ENCODE peak calls at places on chromosomes 5 and 9, in nine cellular contexts. One of them, this sample, is unnamed.

GRCh38 chr5:122611401-122611800 is 163.5 kb upstream of the SNX2 start:
- DNase-seq in cardiac muscle cell: no peak
- DNase-seq in neural progenitor cell: no peak
- DNase-seq in prostate gland: no peak
- DNase-seq in HCT116: no peak
- DNase-seq in mucosa of descending colon: no peak
- DNase-seq in astrocyte: no peak
- DNase-seq in brain microvascular endothelial cell: no peak
- DNase-seq in left ventricle myocardium inferior: no peak
- DNase-seq in this sample: no peak

GRCh38 chr5:178336889-178337785 is 104.5 kb upstream of the PHYKPL start:
- DNase-seq in prostate gland: no peak
- DNase-seq in astrocyte: no peak
- DNase-seq in brain microvascular endothelial cell: no peak
- DNase-seq in cardiac muscle cell: no peak
- DNase-seq in left ventricle myocardium inferior: no peak
- DNase-seq in HCT116: no peak
- DNase-seq in mucosa of descending colon: no peak
- DNase-seq in neural progenitor cell: peak; percentile 40
- DNase-seq in this sample: no peak

GRCh38 chr9:124752967-124753366 is 18.1 kb downstream of the NR6A1 start:
- DNase-seq in cardiac muscle cell: no peak
- DNase-seq in left ventricle myocardium inferior: no peak
- DNase-seq in mucosa of descending colon: no peak
- DNase-seq in astrocyte: peak; percentile 84
- DNase-seq in HCT116: no peak
- DNase-seq in prostate gland: no peak
- DNase-seq in neural progenitor cell: no peak
- DNase-seq in brain microvascular endothelial cell: no peak
- DNase-seq in this sample: no peak

GRCh38 chr5:31470608-31471007 is 61.3 kb downstream of the DROSHA start:
- DNase-seq in HCT116: no peak
- DNase-seq in neural progenitor cell: no peak
- DNase-seq in mucosa of descending colon: peak; percentile 19
- DNase-seq in astrocyte: peak; percentile 56
- DNase-seq in prostate gland: no peak
- DNase-seq in cardiac muscle cell: peak; percentile 53
- DNase-seq in left ventricle myocardium inferior: peak; percentile 66
- DNase-seq in brain microvascular endothelial cell: peak; percentile 65
- DNase-seq in this sample: peak; percentile 47

GRCh38 chr9:24464321-24464951 is 81.3 kb downstream of the IZUMO3 start:
- DNase-seq in neural progenitor cell: no peak
- DNase-seq in brain microvascular endothelial cell: peak; percentile 4
- DNase-seq in prostate gland: no peak
- DNase-seq in left ventricle myocardium inferior: no peak
- DNase-seq in mucosa of descending colon: no peak
- DNase-seq in astrocyte: peak; percentile 59
- DNase-seq in HCT116: no peak
- DNase-seq in cardiac muscle cell: peak; percentile 33
- DNase-seq in this sample: no peak

GRCh38 chr9:121388140-121388925 is 18.3 kb upstream of the STOM start:
- DNase-seq in cardiac muscle cell: no peak
- DNase-seq in brain microvascular endothelial cell: peak; percentile 19
- DNase-seq in left ventricle myocardium inferior: no peak
- DNase-seq in HCT116: no peak
- DNase-seq in mucosa of descending colon: no peak
- DNase-seq in prostate gland: no peak
- DNase-seq in neural progenitor cell: no peak
- DNase-seq in astrocyte: peak; percentile 26
- DNase-seq in this sample: no peak

GRCh38 chr5:35926389-35927051 is 11.9 kb downstream of the CAPSL start:
- DNase-seq in astrocyte: peak; percentile 8
- DNase-seq in cardiac muscle cell: peak; percentile 63
- DNase-seq in left ventricle myocardium inferior: no peak
- DNase-seq in neural progenitor cell: peak; percentile 76
- DNase-seq in brain microvascular endothelial cell: peak; percentile 47
- DNase-seq in mucosa of descending colon: peak; percentile 77
- DNase-seq in HCT116: peak; percentile 28
- DNase-seq in prostate gland: peak; percentile 42
- DNase-seq in this sample: peak; percentile 32

GRCh38 chr9:114371986-114372917 is 15.5 kb downstream of the AKNA start:
- DNase-seq in prostate gland: no peak
- DNase-seq in left ventricle myocardium inferior: no peak
- DNase-seq in cardiac muscle cell: peak; percentile 72
- DNase-seq in astrocyte: peak; percentile 20
- DNase-seq in brain microvascular endothelial cell: no peak
- DNase-seq in HCT116: no peak
- DNase-seq in neural progenitor cell: no peak
- DNase-seq in mucosa of descending colon: no peak
- DNase-seq in this sample: no peak

GRCh38 chr5:68409259-68409658 is 193.7 kb downstream of the PIK3R1 start:
- DNase-seq in brain microvascular endothelial cell: peak; percentile 49
- DNase-seq in prostate gland: no peak
- DNase-seq in left ventricle myocardium inferior: no peak
- DNase-seq in astrocyte: peak; percentile 82
- DNase-seq in neural progenitor cell: no peak
- DNase-seq in cardiac muscle cell: no peak
- DNase-seq in HCT116: no peak
- DNase-seq in mucosa of descending colon: no peak
- DNase-seq in this sample: peak; percentile 56

GRCh38 chr5:36444582-36444999 is 142.9 kb upstream of the RANBP3L start:
- DNase-seq in left ventricle myocardium inferior: peak; percentile 21
- DNase-seq in astrocyte: peak; percentile 56
- DNase-seq in HCT116: no peak
- DNase-seq in cardiac muscle cell: peak; percentile 46
- DNase-seq in brain microvascular endothelial cell: no peak
- DNase-seq in neural progenitor cell: no peak
- DNase-seq in prostate gland: peak; percentile 68
- DNase-seq in mucosa of descending colon: peak; percentile 21
- DNase-seq in this sample: peak; percentile 54

GRCh38 chr9:17970285-17970684 is 391.4 kb downstream of the SH3GL2 start:
- DNase-seq in prostate gland: no peak
- DNase-seq in brain microvascular endothelial cell: no peak
- DNase-seq in cardiac muscle cell: no peak
- DNase-seq in left ventricle myocardium inferior: no peak
- DNase-seq in astrocyte: no peak
- DNase-seq in mucosa of descending colon: no peak
- DNase-seq in neural progenitor cell: no peak
- DNase-seq in HCT116: no peak
- DNase-seq in this sample: no peak

GRCh38 chr9:92564479-92564878 is 28.7 kb upstream of the ECM2 start:
- DNase-seq in prostate gland: no peak
- DNase-seq in brain microvascular endothelial cell: no peak
- DNase-seq in cardiac muscle cell: no peak
- DNase-seq in neural progenitor cell: no peak
- DNase-seq in astrocyte: peak; percentile 92
- DNase-seq in left ventricle myocardium inferior: no peak
- DNase-seq in HCT116: no peak
- DNase-seq in mucosa of descending colon: no peak
- DNase-seq in this sample: peak; percentile 23

GRCh38 chr9:95581900-95582299 is 65.1 kb upstream of the PTCH1 start:
- DNase-seq in brain microvascular endothelial cell: no peak
- DNase-seq in astrocyte: no peak
- DNase-seq in mucosa of descending colon: no peak
- DNase-seq in neural progenitor cell: peak; percentile 59
- DNase-seq in prostate gland: no peak
- DNase-seq in cardiac muscle cell: no peak
- DNase-seq in HCT116: no peak
- DNase-seq in left ventricle myocardium inferior: no peak
- DNase-seq in this sample: no peak

GRCh38 chr9:33436445-33436844 is 10.9 kb downstream of the AQP3 start:
- DNase-seq in mucosa of descending colon: no peak
- DNase-seq in cardiac muscle cell: no peak
- DNase-seq in brain microvascular endothelial cell: no peak
- DNase-seq in left ventricle myocardium inferior: no peak
- DNase-seq in HCT116: no peak
- DNase-seq in astrocyte: no peak
- DNase-seq in neural progenitor cell: peak; percentile 11
- DNase-seq in prostate gland: no peak
- DNase-seq in this sample: no peak

GRCh38 chr9:22483528-22484060 is 37.0 kb downstream of the DMRTA1 start:
- DNase-seq in brain microvascular endothelial cell: no peak
- DNase-seq in left ventricle myocardium inferior: no peak
- DNase-seq in prostate gland: no peak
- DNase-seq in neural progenitor cell: peak; percentile 12
- DNase-seq in cardiac muscle cell: no peak
- DNase-seq in astrocyte: no peak
- DNase-seq in HCT116: no peak
- DNase-seq in mucosa of descending colon: no peak
- DNase-seq in this sample: no peak

GRCh38 chr9:5557606-5558587 is 47.6 kb downstream of the PDCD1LG2 start:
- DNase-seq in cardiac muscle cell: peak; percentile 96
- DNase-seq in neural progenitor cell: peak; percentile 9
- DNase-seq in left ventricle myocardium inferior: no peak
- DNase-seq in astrocyte: peak; percentile 23
- DNase-seq in HCT116: no peak
- DNase-seq in prostate gland: no peak
- DNase-seq in brain microvascular endothelial cell: no peak
- DNase-seq in mucosa of descending colon: peak; percentile 19
- DNase-seq in this sample: no peak

GRCh38 chr5:171474106-171474878 is 54.8 kb downstream of the FGF18 start:
- DNase-seq in prostate gland: no peak
- DNase-seq in brain microvascular endothelial cell: no peak
- DNase-seq in mucosa of descending colon: no peak
- DNase-seq in neural progenitor cell: no peak
- DNase-seq in astrocyte: no peak
- DNase-seq in HCT116: no peak
- DNase-seq in left ventricle myocardium inferior: no peak
- DNase-seq in cardiac muscle cell: no peak
- DNase-seq in this sample: no peak

DNA sequence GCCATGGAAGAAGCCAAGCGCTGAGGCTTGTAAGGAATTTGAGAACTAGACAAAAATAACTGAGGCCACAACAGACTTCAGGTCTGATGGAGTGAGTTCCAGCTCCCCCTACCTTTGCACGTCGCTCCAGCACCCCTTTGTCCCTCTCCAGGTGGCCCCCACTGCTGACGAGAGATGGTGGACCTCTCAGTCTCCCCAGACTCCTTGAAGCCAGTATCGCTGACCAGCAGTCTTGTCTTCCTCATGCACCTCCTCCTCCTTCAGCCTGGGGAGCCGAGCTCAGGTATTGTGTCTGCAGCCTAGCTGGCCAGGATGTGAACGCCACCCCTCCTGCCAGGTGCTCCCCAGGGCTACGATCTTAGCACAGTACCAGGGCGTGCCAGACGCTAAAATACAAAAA is 5.2 kb downstream of the BTNL9 start:
- DNase-seq in brain microvascular endothelial cell: no peak
- DNase-seq in HCT116: no peak
- DNase-seq in mucosa of descending colon: no peak
- DNase-seq in cardiac muscle cell: no peak
- DNase-seq in left ventricle myocardium inferior: no peak
- DNase-seq in neural progenitor cell: no peak
- DNase-seq in prostate gland: no peak
- DNase-seq in astrocyte: no peak
- DNase-seq in this sample: no peak
- H3K4me3 ChIP-seq in brain microvascular endothelial cell: no peak overlapping the region
- H3K4me3 ChIP-seq in HCT116: no peak overlapping the region
- H3K4me3 ChIP-seq in mucosa of descending colon: no peak overlapping the region
- H3K4me3 ChIP-seq in cardiac muscle cell: no peak overlapping the region
- H3K4me3 ChIP-seq in left ventricle myocardium inferior: peak overlapping the region; percentile 37
- H3K4me3 ChIP-seq in neural progenitor cell: no peak overlapping the region
- H3K4me3 ChIP-seq in prostate gland: no peak overlapping the region
- H3K4me3 ChIP-seq in astrocyte: no peak overlapping the region
- H3K4me3 ChIP-seq in this sample: no peak overlapping the region

GRCh38 chr5:150553911-150554310 is 46.0 kb downstream of the NDST1 start:
- DNase-seq in mucosa of descending colon: no peak
- DNase-seq in astrocyte: no peak
- DNase-seq in neural progenitor cell: no peak
- DNase-seq in cardiac muscle cell: no peak
- DNase-seq in brain microvascular endothelial cell: no peak
- DNase-seq in prostate gland: no peak
- DNase-seq in HCT116: no peak
- DNase-seq in left ventricle myocardium inferior: no peak
- DNase-seq in this sample: no peak
- TF ChIP-seq CTCF in mucosa of descending colon: no peak
- TF ChIP-seq CTCF in astrocyte: no peak
- TF ChIP-seq CTCF in neural progenitor cell: no peak
- TF ChIP-seq CTCF in cardiac muscle cell: no peak
- TF ChIP-seq CTCF in brain microvascular endothelial cell: no peak
- TF ChIP-seq CTCF in prostate gland: no peak
- TF ChIP-seq CTCF in HCT116: no peak
- TF ChIP-seq CTCF in left ventricle myocardium inferior: no peak
- TF ChIP-seq CTCF in this sample: no peak

GRCh38 chr9:20024159-20024571 is 235.3 kb upstream of the SLC24A2 start:
- DNase-seq in cardiac muscle cell: no peak
- DNase-seq in mucosa of descending colon: no peak
- DNase-seq in HCT116: no peak
- DNase-seq in brain microvascular endothelial cell: no peak
- DNase-seq in prostate gland: no peak
- DNase-seq in left ventricle myocardium inferior: no peak
- DNase-seq in neural progenitor cell: peak; percentile 15
- DNase-seq in astrocyte: peak; percentile 56
- DNase-seq in this sample: no peak
- H3K4me3 ChIP-seq in cardiac muscle cell: no peak overlapping the region
- H3K4me3 ChIP-seq in mucosa of descending colon: no peak overlapping the region
- H3K4me3 ChIP-seq in HCT116: no peak overlapping the region
- H3K4me3 ChIP-seq in brain microvascular endothelial cell: no peak overlapping the region
- H3K4me3 ChIP-seq in prostate gland: no peak overlapping the region
- H3K4me3 ChIP-seq in left ventricle myocardium inferior: no peak overlapping the region
- H3K4me3 ChIP-seq in neural progenitor cell: no peak overlapping the region
- H3K4me3 ChIP-seq in astrocyte: no peak overlapping the region
- H3K4me3 ChIP-seq in this sample: no peak overlapping the region

GRCh38 chr5:172868924-172869565 is 35.0 kb downstream of the ERGIC1 start:
- DNase-seq in cardiac muscle cell: peak; percentile 90
- DNase-seq in brain microvascular endothelial cell: peak; percentile 93
- DNase-seq in mucosa of descending colon: peak; percentile 41
- DNase-seq in astrocyte: peak; percentile 92
- DNase-seq in neural progenitor cell: no peak
- DNase-seq in left ventricle myocardium inferior: peak; percentile 81
- DNase-seq in prostate gland: peak; percentile 88
- DNase-seq in HCT116: peak; percentile 21
- DNase-seq in this sample: peak; percentile 93
- TF ChIP-seq CTCF in cardiac muscle cell: peak; percentile 56
- TF ChIP-seq CTCF in brain microvascular endothelial cell: peak; percentile 73
- TF ChIP-seq CTCF in mucosa of descending colon: no peak
- TF ChIP-seq CTCF in astrocyte: peak; percentile 26
- TF ChIP-seq CTCF in neural progenitor cell: no peak
- TF ChIP-seq CTCF in left ventricle myocardium inferior: peak; percentile 35
- TF ChIP-seq CTCF in prostate gland: no peak
- TF ChIP-seq CTCF in HCT116: no peak
- TF ChIP-seq CTCF in this sample: peak; percentile 27